ENCODE peak calls at places on chromosomes 7 and 10, in five cellular contexts. P is sigmoid colon, K is psoas muscle, S is neural progenitor cell, R is heart right ventricle. I is an unnamed sample.
A peak's percentile ranks its signal among the peaks of the same experiment; 100 is the strongest.

GRCh38 chr7:135111379-135111778 is 36.5 kb upstream of the TMEM140 start:
- DNase-seq in K (no peak), R (no peak), P (no peak), S (no peak), I (no peak)

GRCh38 chr10:73653701-73654100 is 2.1 kb downstream of the SYNPO2L start:
- DNase-seq in R (no peak), K (no peak), P (no peak), S (peak; percentile 29), I (no peak)

GRCh38 chr7:42883950-42884349 is 27.9 kb downstream of the C7orf25 start:
- DNase-seq in K (no peak), R (peak; percentile 18), P (no peak), S (peak; percentile 28), I (no peak)

GRCh38 chr7:128115326-128115820 is 84.1 kb upstream of the LRRC4 start:
- DNase-seq in R (no peak), K (no peak), P (peak; percentile 45), S (no peak), I (no peak)

GRCh38 chr7:7306231-7306630 is 123.9 kb downstream of the C1GALT1 start:
- DNase-seq in R (no peak), P (no peak), S (no peak), K (no peak), I (no peak)

GRCh38 chr10:100184426-100185219 is 1.2 kb downstream of the ERLIN1 start:
- DNase-seq in S (peak; percentile 45), R (no peak), K (no peak), P (no peak), I (no peak)

GRCh38 chr10:32125023-32125422 is 68.8 kb upstream of the KIF5B start:
- DNase-seq in K (no peak), S (no peak), R (no peak), P (no peak), I (no peak)

GRCh38 chr10:490256-490655 is 199.2 kb downstream of the DIP2C start:
- DNase-seq in K (peak; percentile 74), R (peak; percentile 60), P (peak; percentile 96), S (no peak), I (no peak)

GRCh38 chr10:4440260-4440659 is 385.7 kb upstream of the AKR1E2 start:
- DNase-seq in R (no peak), P (no peak), S (no peak), K (no peak), I (no peak)

GRCh38 chr7:100211342-100211780 is 8.4 kb upstream of the PVRIG start:
- DNase-seq in K (no peak), P (no peak), S (no peak), R (no peak), I (no peak)

GRCh38 chr10:132470306-132471124 is 67.1 kb upstream of the INPP5A start:
- DNase-seq in K (no peak), R (no peak), S (no peak), P (no peak), I (no peak)

GRCh38 chr10:63765126-63765525 is 243.9 kb downstream of the REEP3 start:
- DNase-seq in P (no peak), R (no peak), K (no peak), S (no peak), I (no peak)

GRCh38 chr10:120575411-120575810 is 118.4 kb downstream of the PLPP4 start:
- DNase-seq in R (no peak), P (no peak), S (no peak), K (no peak), I (no peak)

GRCh38 chr7:5350174-5350463 is 67.4 kb downstream of the SLC29A4 start:
- DNase-seq in P (no peak), S (no peak), R (no peak), K (no peak), I (no peak)

GRCh38 chr7:129773871-129774270 is 162.4 kb downstream of the NRF1 start:
- DNase-seq in R (no peak), K (no peak), P (no peak), S (no peak), I (no peak)

GRCh38 chr7:39741942-39742623 is 118.7 kb downstream of the RALA start:
- DNase-seq in P (no peak), K (no peak), S (peak; percentile 78), R (no peak), I (no peak)

GRCh38 chr10:6151087-6151977 is 51.4 kb upstream of the PFKFB3 start:
- DNase-seq in R (peak; percentile 70), K (peak; percentile 45), P (peak; percentile 82), S (peak; percentile 80), I (no peak)

GRCh38 chr7:31782411-31782991 is 95.5 kb downstream of the PPP1R17 start:
- DNase-seq in S (peak; percentile 79), R (no peak), K (no peak), P (no peak), I (no peak)

GRCh38 chr7:25726180-25726579 is 425.8 kb upstream of the NFE2L3 start:
- DNase-seq in S (peak; percentile 70), P (no peak), K (no peak), R (no peak), I (no peak)

GRCh38 chr10:75406158-75407065 is 4.8 kb upstream of the ZNF503 start:
- DNase-seq in R (no peak), K (no peak), P (no peak), S (peak; percentile 50), I (no peak)

DNA sequence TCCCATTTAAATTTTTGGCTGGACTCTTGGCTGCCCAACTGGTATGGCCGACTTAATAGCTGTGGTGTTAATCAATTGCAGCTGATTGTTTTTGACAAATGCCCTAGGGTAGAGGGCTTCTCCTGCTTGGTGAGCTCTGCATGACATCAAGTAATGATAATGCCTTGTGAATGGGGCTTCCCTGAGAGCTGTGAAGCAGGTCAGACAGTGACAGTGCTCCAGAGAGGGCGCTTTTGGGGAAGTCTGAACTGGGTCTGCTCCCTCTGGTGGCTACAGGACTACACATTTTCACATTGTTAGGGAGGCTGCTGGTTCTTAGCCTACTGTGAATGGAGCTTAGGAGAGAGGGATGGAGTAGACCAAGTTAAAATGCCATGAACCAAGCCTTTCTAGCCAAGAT is 98.8 kb downstream of the SDK1 start:
- DNase-seq in S (peak; percentile 85), P (no peak), K (no peak), R (no peak), I (no peak)
- TF ChIP-seq CTCF in S (peak; percentile 71), P (no peak), K (no peak), R (no peak), I (peak; percentile 29)

GRCh38 chr7:108004220-108005142 is 1.5 kb upstream of the LAMB1 start:
- DNase-seq in R (peak; percentile 27), K (no peak), S (peak; percentile 39), P (peak; percentile 65), I (no peak)
- H3K4me3 ChIP-seq in R (peak overlapping the region; percentile 88), K (peak overlapping the region; percentile 68), S (no peak overlapping the region), P (no peak overlapping the region), I (no peak overlapping the region)

DNA sequence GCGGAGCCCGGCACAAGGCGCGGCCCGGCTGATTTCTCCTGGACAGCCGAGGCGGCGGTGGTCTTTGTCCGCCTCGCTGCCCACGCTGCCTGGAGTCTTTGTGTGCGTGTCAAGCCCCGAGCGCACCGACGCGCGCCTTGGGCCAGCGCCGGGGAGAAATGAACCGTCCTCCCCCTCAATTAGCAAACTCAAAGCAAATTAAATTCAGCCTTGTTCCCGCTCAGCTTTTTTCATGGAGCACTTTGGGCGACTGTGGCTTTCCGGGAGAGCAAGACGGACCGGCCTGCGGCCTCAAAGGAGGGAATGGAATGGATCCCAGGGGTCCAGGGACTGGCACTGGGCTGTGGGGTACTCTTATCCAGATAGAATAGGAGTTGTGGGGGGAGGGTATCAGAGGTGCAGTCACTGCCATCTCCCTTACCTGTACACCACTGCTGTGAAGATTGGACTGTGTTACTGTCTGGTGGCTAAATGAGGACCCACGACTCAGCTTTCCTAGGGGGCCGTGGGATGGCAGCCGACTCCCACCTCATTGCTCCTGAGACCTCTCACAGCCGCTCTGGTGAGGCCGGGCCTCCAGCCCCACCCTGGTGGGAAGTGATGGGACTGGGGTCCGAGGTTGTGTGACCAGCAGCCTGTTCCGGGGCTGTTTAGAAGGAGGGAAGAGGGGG is 4.2 kb downstream of the EMX2 start:
- DNase-seq in S (peak; percentile 73), R (no peak), K (no peak), P (no peak), I (no peak)
- H3K27me3 ChIP-seq in S (peaks cover 98% of the 10 kb centered on the region), R (peaks cover 100% of the 10 kb centered on the region), K (peaks cover 96% of the 10 kb centered on the region), P (peaks cover 99% of the 10 kb centered on the region), I (peaks cover 91% of the 10 kb centered on the region)

DNA sequence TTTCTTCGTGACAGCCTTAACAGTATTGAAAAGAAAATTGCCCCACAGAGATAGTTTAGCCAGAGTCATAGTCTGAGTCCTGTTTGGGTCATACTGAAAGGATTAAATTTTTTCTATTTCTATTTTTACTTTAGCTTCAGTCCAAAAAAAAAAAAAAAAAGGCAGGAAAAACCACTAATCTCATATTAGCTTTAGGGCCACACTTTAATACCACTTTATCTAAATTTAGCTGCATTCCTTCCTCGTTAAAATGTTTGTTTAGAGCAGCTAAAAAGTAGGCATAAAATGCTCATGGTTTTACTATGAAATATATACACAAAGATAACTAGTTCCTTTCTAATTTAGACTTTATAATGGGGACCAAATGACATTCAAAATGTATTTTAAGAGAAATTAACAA is 216.5 kb upstream of the TMEM196 start:
- DNase-seq in K (no peak), P (no peak), R (no peak), S (no peak), I (no peak)
- TF ChIP-seq CTCF in K (no peak), P (no peak), R (no peak), S (no peak), I (no peak)

I was measured in AG04450.